ENCODE peak calls at places on chromosome X, in four cellular contexts. K is nucleus accumbens; B is amniotic epithelial cell; O is stimulated activated CD4-positive, alpha-beta T cell treated with anti-CD3 and anti-CD28 coated beads, Interleukin-12 subunit alpha, Interleukin-12 subunit beta, amount 100 ng/mL, for 4 hours. J is an unnamed sample.

GRCh38 chrX:3520458-3520857 is 174.0 kb upstream of the MXRA5 start:
- DNase-seq in K (no peak), B (no peak), O (no peak), J (no peak)

GRCh38 chrX:115898382-115899001 is 272.1 kb upstream of the AGTR2 start:
- DNase-seq in B (no peak), K (peak), O (no peak), J (peak)

GRCh38 chrX:9171841-9172240 is 137.9 kb upstream of the FAM9B start:
- DNase-seq in B (peak), K (no peak), O (no peak), J (no peak)

GRCh38 chrX:1618689-1619088 is 3.8 kb downstream of the ASMT start:
- DNase-seq in K (no peak), O (no peak), B (no peak), J (peak)

GRCh38 chrX:68829594-68830485 is 1.0 kb downstream of the EFNB1 start:
- DNase-seq in K (no peak), B (peak), O (peak), J (no peak)

GRCh38 chrX:8192276-8192675 is 21.2 kb upstream of the VCX2 start:
- DNase-seq in K (no peak), B (no peak), O (no peak), J (no peak)

GRCh38 chrX:136687457-136687856 is 39.5 kb downstream of the CD40LG start:
- DNase-seq in B (no peak), K (no peak), O (no peak), J (no peak)

GRCh38 chrX:40402771-40403533 is 177.8 kb upstream of the ATP6AP2 start:
- DNase-seq in B (peak), O (no peak), K (peak), J (no peak)

GRCh38 chrX:150018931-150019331 is 80.6 kb upstream of the EOLA2 start:
- DNase-seq in O (no peak), B (peak), K (no peak), J (no peak)